ENCODE peak calls at places on chromosome 13, in nine cellular contexts. One of them, this sample, is unnamed.

GRCh38 chr13:23921451-23921888 is 24.2 kb upstream of the C1QTNF9B start:
- DNase-seq in stimulated activated CD4-positive, alpha-beta T cell treated with anti-CD3 and anti-CD28 coated beads, TNF-alpha, amount 100 ng/mL, for 24 hours: no peak
- DNase-seq in fibroblast of mammary gland: peak
- DNase-seq in ELF-1: peak
- DNase-seq in Ammon's horn: peak
- DNase-seq in HTR-8/SVneo: peak
- DNase-seq in GM23338: peak
- DNase-seq in activated naive CD4-positive, alpha-beta T cell treated with anti-CD3 and anti-CD28 coated beads, Interleukin-2, amount 10 ng/mL, durations not matched to agents 7 days and 5 days: no peak
- DNase-seq in stimulated activated CD8-positive, alpha-beta memory T cell treated with anti-CD3 and anti-CD28 coated beads, Interleukin-7, amount 100 ng/mL, for 48 hours: no peak
- DNase-seq in this sample: peak

GRCh38 chr13:96338030-96338429 is 248.1 kb downstream of the HS6ST3 start:
- DNase-seq in GM23338: no peak
- DNase-seq in ELF-1: no peak
- DNase-seq in HTR-8/SVneo: no peak
- DNase-seq in stimulated activated CD8-positive, alpha-beta memory T cell treated with anti-CD3 and anti-CD28 coated beads, Interleukin-7, amount 100 ng/mL, for 48 hours: no peak
- DNase-seq in fibroblast of mammary gland: no peak
- DNase-seq in stimulated activated CD4-positive, alpha-beta T cell treated with anti-CD3 and anti-CD28 coated beads, TNF-alpha, amount 100 ng/mL, for 24 hours: no peak
- DNase-seq in Ammon's horn: no peak
- DNase-seq in activated naive CD4-positive, alpha-beta T cell treated with anti-CD3 and anti-CD28 coated beads, Interleukin-2, amount 10 ng/mL, durations not matched to agents 7 days and 5 days: no peak
- DNase-seq in this sample: peak

GRCh38 chr13:30880756-30881155 is 25.3 kb upstream of the MEDAG start:
- DNase-seq in Ammon's horn: no peak
- DNase-seq in fibroblast of mammary gland: peak
- DNase-seq in stimulated activated CD8-positive, alpha-beta memory T cell treated with anti-CD3 and anti-CD28 coated beads, Interleukin-7, amount 100 ng/mL, for 48 hours: no peak
- DNase-seq in HTR-8/SVneo: no peak
- DNase-seq in stimulated activated CD4-positive, alpha-beta T cell treated with anti-CD3 and anti-CD28 coated beads, TNF-alpha, amount 100 ng/mL, for 24 hours: no peak
- DNase-seq in activated naive CD4-positive, alpha-beta T cell treated with anti-CD3 and anti-CD28 coated beads, Interleukin-2, amount 10 ng/mL, durations not matched to agents 7 days and 5 days: no peak
- DNase-seq in ELF-1: no peak
- DNase-seq in GM23338: no peak
- DNase-seq in this sample: no peak

GRCh38 chr13:103469771-103470170 is 403.6 kb upstream of the SLC10A2 start:
- DNase-seq in GM23338: no peak
- DNase-seq in ELF-1: no peak
- DNase-seq in Ammon's horn: no peak
- DNase-seq in HTR-8/SVneo: no peak
- DNase-seq in fibroblast of mammary gland: no peak
- DNase-seq in stimulated activated CD8-positive, alpha-beta memory T cell treated with anti-CD3 and anti-CD28 coated beads, Interleukin-7, amount 100 ng/mL, for 48 hours: no peak
- DNase-seq in activated naive CD4-positive, alpha-beta T cell treated with anti-CD3 and anti-CD28 coated beads, Interleukin-2, amount 10 ng/mL, durations not matched to agents 7 days and 5 days: no peak
- DNase-seq in stimulated activated CD4-positive, alpha-beta T cell treated with anti-CD3 and anti-CD28 coated beads, TNF-alpha, amount 100 ng/mL, for 24 hours: no peak
- DNase-seq in this sample: no peak

GRCh38 chr13:69683921-69684663 is 423.5 kb upstream of the ATXN8OS start:
- DNase-seq in HTR-8/SVneo: no peak
- DNase-seq in fibroblast of mammary gland: no peak
- DNase-seq in stimulated activated CD8-positive, alpha-beta memory T cell treated with anti-CD3 and anti-CD28 coated beads, Interleukin-7, amount 100 ng/mL, for 48 hours: no peak
- DNase-seq in Ammon's horn: no peak
- DNase-seq in GM23338: no peak
- DNase-seq in ELF-1: no peak
- DNase-seq in activated naive CD4-positive, alpha-beta T cell treated with anti-CD3 and anti-CD28 coated beads, Interleukin-2, amount 10 ng/mL, durations not matched to agents 7 days and 5 days: no peak
- DNase-seq in stimulated activated CD4-positive, alpha-beta T cell treated with anti-CD3 and anti-CD28 coated beads, TNF-alpha, amount 100 ng/mL, for 24 hours: no peak
- DNase-seq in this sample: peak

GRCh38 chr13:43240278-43240677 is 216.9 kb downstream of the DNAJC15 start:
- DNase-seq in stimulated activated CD4-positive, alpha-beta T cell treated with anti-CD3 and anti-CD28 coated beads, TNF-alpha, amount 100 ng/mL, for 24 hours: no peak
- DNase-seq in HTR-8/SVneo: no peak
- DNase-seq in activated naive CD4-positive, alpha-beta T cell treated with anti-CD3 and anti-CD28 coated beads, Interleukin-2, amount 10 ng/mL, durations not matched to agents 7 days and 5 days: no peak
- DNase-seq in GM23338: no peak
- DNase-seq in fibroblast of mammary gland: no peak
- DNase-seq in stimulated activated CD8-positive, alpha-beta memory T cell treated with anti-CD3 and anti-CD28 coated beads, Interleukin-7, amount 100 ng/mL, for 48 hours: no peak
- DNase-seq in Ammon's horn: no peak
- DNase-seq in ELF-1: no peak
- DNase-seq in this sample: no peak

GRCh38 chr13:20222553-20222952 is 9.6 kb downstream of the GJB6 start:
- DNase-seq in HTR-8/SVneo: no peak
- DNase-seq in Ammon's horn: no peak
- DNase-seq in stimulated activated CD4-positive, alpha-beta T cell treated with anti-CD3 and anti-CD28 coated beads, TNF-alpha, amount 100 ng/mL, for 24 hours: no peak
- DNase-seq in GM23338: no peak
- DNase-seq in stimulated activated CD8-positive, alpha-beta memory T cell treated with anti-CD3 and anti-CD28 coated beads, Interleukin-7, amount 100 ng/mL, for 48 hours: no peak
- DNase-seq in fibroblast of mammary gland: no peak
- DNase-seq in ELF-1: no peak
- DNase-seq in activated naive CD4-positive, alpha-beta T cell treated with anti-CD3 and anti-CD28 coated beads, Interleukin-2, amount 10 ng/mL, durations not matched to agents 7 days and 5 days: no peak
- DNase-seq in this sample: no peak

GRCh38 chr13:27076411-27076810 is 95.2 kb downstream of the USP12 start:
- DNase-seq in GM23338: no peak
- DNase-seq in ELF-1: no peak
- DNase-seq in stimulated activated CD8-positive, alpha-beta memory T cell treated with anti-CD3 and anti-CD28 coated beads, Interleukin-7, amount 100 ng/mL, for 48 hours: no peak
- DNase-seq in fibroblast of mammary gland: no peak
- DNase-seq in Ammon's horn: no peak
- DNase-seq in activated naive CD4-positive, alpha-beta T cell treated with anti-CD3 and anti-CD28 coated beads, Interleukin-2, amount 10 ng/mL, durations not matched to agents 7 days and 5 days: no peak
- DNase-seq in stimulated activated CD4-positive, alpha-beta T cell treated with anti-CD3 and anti-CD28 coated beads, TNF-alpha, amount 100 ng/mL, for 24 hours: no peak
- DNase-seq in HTR-8/SVneo: no peak
- DNase-seq in this sample: no peak

GRCh38 chr13:55602784-55603183 is 1537.9 kb upstream of the PRR20A start:
- DNase-seq in fibroblast of mammary gland: no peak
- DNase-seq in activated naive CD4-positive, alpha-beta T cell treated with anti-CD3 and anti-CD28 coated beads, Interleukin-2, amount 10 ng/mL, durations not matched to agents 7 days and 5 days: no peak
- DNase-seq in stimulated activated CD8-positive, alpha-beta memory T cell treated with anti-CD3 and anti-CD28 coated beads, Interleukin-7, amount 100 ng/mL, for 48 hours: no peak
- DNase-seq in HTR-8/SVneo: no peak
- DNase-seq in GM23338: no peak
- DNase-seq in ELF-1: no peak
- DNase-seq in stimulated activated CD4-positive, alpha-beta T cell treated with anti-CD3 and anti-CD28 coated beads, TNF-alpha, amount 100 ng/mL, for 24 hours: no peak
- DNase-seq in Ammon's horn: no peak
- DNase-seq in this sample: no peak

GRCh38 chr13:29771247-29771646 is 79.2 kb downstream of the UBL3 start:
- DNase-seq in fibroblast of mammary gland: peak
- DNase-seq in HTR-8/SVneo: no peak
- DNase-seq in GM23338: peak
- DNase-seq in stimulated activated CD4-positive, alpha-beta T cell treated with anti-CD3 and anti-CD28 coated beads, TNF-alpha, amount 100 ng/mL, for 24 hours: no peak
- DNase-seq in Ammon's horn: no peak
- DNase-seq in stimulated activated CD8-positive, alpha-beta memory T cell treated with anti-CD3 and anti-CD28 coated beads, Interleukin-7, amount 100 ng/mL, for 48 hours: no peak
- DNase-seq in ELF-1: no peak
- DNase-seq in activated naive CD4-positive, alpha-beta T cell treated with anti-CD3 and anti-CD28 coated beads, Interleukin-2, amount 10 ng/mL, durations not matched to agents 7 days and 5 days: no peak
- DNase-seq in this sample: peak

GRCh38 chr13:113746143-113746525 is 12.9 kb upstream of the TMEM255B start:
- DNase-seq in stimulated activated CD8-positive, alpha-beta memory T cell treated with anti-CD3 and anti-CD28 coated beads, Interleukin-7, amount 100 ng/mL, for 48 hours: no peak
- DNase-seq in fibroblast of mammary gland: no peak
- DNase-seq in HTR-8/SVneo: no peak
- DNase-seq in activated naive CD4-positive, alpha-beta T cell treated with anti-CD3 and anti-CD28 coated beads, Interleukin-2, amount 10 ng/mL, durations not matched to agents 7 days and 5 days: no peak
- DNase-seq in GM23338: peak
- DNase-seq in Ammon's horn: no peak
- DNase-seq in ELF-1: no peak
- DNase-seq in stimulated activated CD4-positive, alpha-beta T cell treated with anti-CD3 and anti-CD28 coated beads, TNF-alpha, amount 100 ng/mL, for 24 hours: no peak
- DNase-seq in this sample: peak

This sample was measured in DMS53.